ENCODE peak calls at places on chromosomes 4 and X, in four cellular contexts. W, Q, N and X are unnamed samples.

GRCh38 chrX:114906978-114907510 is 110.4 kb downstream of the IL13RA2 start:
- DNase-seq in W (peak), Q (no peak), N (peak), X (no peak)

GRCh38 chrX:21975827-21976226 is 35.3 kb downstream of the SMS start:
- DNase-seq in W (no peak), Q (no peak), N (no peak), X (no peak)

GRCh38 chr4:165328708-165329107 is 1.2 kb downstream of the MSMO1 start:
- DNase-seq in W (peak), Q (no peak), N (no peak), X (no peak)

GRCh38 chrX:40173662-40174593 is 76.2 kb upstream of the BCOR start:
- DNase-seq in W (peak), Q (no peak), N (no peak), X (no peak)

GRCh38 chr4:7651461-7651921 is 216.8 kb upstream of the PSAPL1 start:
- DNase-seq in W (no peak), Q (no peak), N (no peak), X (no peak)

GRCh38 chr4:153222162-153222789 is 18.0 kb downstream of the TRIM2 start:
- DNase-seq in W (no peak), Q (no peak), N (no peak), X (no peak)

GRCh38 chr4:185237185-185237584 is 27.8 kb downstream of the SNX25 start:
- DNase-seq in W (no peak), Q (no peak), N (no peak), X (no peak)

GRCh38 chrX:148354906-148355305 is 145.5 kb upstream of the AFF2 start:
- DNase-seq in W (no peak), Q (no peak), N (no peak), X (no peak)

GRCh38 chrX:135572436-135572835 is 52.0 kb downstream of the INTS6L start:
- DNase-seq in W (no peak), Q (no peak), N (no peak), X (no peak)

GRCh38 chrX:5236096-5236495 is 992.6 kb downstream of the NLGN4X start:
- DNase-seq in W (no peak), Q (no peak), N (no peak), X (no peak)

GRCh38 chr4:72666910-72667309 is 97.9 kb upstream of the ADAMTS3 start:
- DNase-seq in W (no peak), Q (no peak), N (no peak), X (no peak)

GRCh38 chr4:118280501-118281218 is 72.1 kb downstream of the PRSS12 start:
- DNase-seq in W (peak), Q (peak), N (no peak), X (peak)

GRCh38 chr4:40722576-40723161 is 27.1 kb upstream of the NSUN7 start:
- DNase-seq in W (no peak), Q (no peak), N (no peak), X (peak)

GRCh38 chr4:52755409-52755808 is 4.2 kb upstream of the ERVMER34-1 start:
- DNase-seq in W (no peak), Q (no peak), N (no peak), X (no peak)
- TF ChIP-seq KDM1A in W (no peak), Q (no peak), N (no peak), X (no peak)

GRCh38 chrX:627995-628394 is 2.6 kb upstream of the SHOX start:
- DNase-seq in W (no peak), Q (no peak), N (no peak), X (no peak)

GRCh38 chrX:629230-630006 is 1.2 kb upstream of the SHOX start:
- DNase-seq in W (no peak), Q (no peak), N (no peak), X (no peak)

GRCh38 chrX:625137-625691 is 5.4 kb upstream of the SHOX start:
- DNase-seq in W (no peak), Q (no peak), N (no peak), X (no peak)

GRCh38 chrX:627510-627964 is 3.1 kb upstream of the SHOX start:
- DNase-seq in W (no peak), Q (no peak), N (no peak), X (no peak)

GRCh38 chrX:626745-627509 is 3.7 kb upstream of the SHOX start:
- DNase-seq in W (no peak), Q (no peak), N (no peak), X (no peak)
- TF ChIP-seq GABPA in W (no peak), Q (no peak), N (no peak), X (no peak)

DNA sequence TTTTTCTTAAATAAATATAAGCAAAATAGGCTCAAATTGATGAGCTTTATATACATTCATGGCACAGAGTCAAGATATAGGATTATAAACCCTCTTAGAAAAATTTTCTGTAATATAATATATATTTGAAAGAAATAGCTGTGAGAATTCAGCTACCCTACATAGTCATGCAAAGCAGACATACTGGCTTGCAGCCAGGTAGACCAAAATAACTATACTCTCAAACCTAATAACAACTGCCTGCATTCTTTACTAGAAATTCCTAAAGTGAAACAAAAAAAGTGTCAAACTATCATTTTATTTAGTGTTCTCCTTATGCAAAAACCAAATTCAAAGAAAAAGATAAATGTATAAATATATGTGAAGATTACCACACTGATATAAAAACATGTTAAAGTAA is 1390.2 kb downstream of the C4orf33 start:
- DNase-seq in W (no peak), Q (no peak), N (no peak), X (no peak)
- TF ChIP-seq KDM1A in W (no peak), Q (no peak), N (no peak), X (no peak)

GRCh38 chr4:5395781-5396180 is 312.6 kb downstream of the EVC2 start:
- DNase-seq in W (no peak), Q (no peak), N (no peak), X (no peak)

GRCh38 chr4:5398056-5398455 is 310.3 kb downstream of the EVC2 start:
- DNase-seq in W (no peak), Q (no peak), N (no peak), X (no peak)

GRCh38 chr4:5404073-5404472 is 304.3 kb downstream of the EVC2 start:
- DNase-seq in W (no peak), Q (no peak), N (no peak), X (no peak)

DNA sequence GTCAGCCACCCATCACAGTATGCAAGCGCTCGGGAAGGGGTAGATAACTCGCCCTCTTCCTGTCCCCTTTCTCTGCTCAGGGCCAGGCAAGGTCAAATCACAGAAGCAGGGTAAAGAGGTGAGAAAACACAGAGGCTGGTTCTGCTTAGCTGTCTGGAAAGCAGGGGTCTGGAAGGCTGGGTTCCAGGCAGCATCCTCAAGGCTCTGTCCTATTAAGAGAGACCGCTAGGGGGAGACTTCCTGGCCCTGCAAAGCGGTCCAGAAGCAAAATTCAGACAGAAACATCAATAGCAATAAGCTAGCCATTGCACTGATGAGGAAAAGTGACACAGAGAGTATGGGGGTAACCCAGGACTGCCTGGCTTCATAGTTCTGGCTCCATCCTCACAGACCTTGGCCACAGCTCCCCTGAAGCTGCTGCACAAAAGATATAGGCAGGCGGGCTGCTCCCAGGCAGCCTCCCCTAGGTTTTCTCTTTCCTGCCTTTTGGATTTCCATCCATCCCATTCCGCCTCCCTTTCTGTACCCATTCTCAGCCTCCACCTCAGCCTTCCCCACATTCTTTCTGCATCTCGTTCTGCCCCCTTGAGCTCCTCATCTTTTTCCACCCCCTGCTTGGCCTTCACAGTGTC is 308.5 kb downstream of the EVC2 start:
- DNase-seq in W (peak), Q (peak), N (no peak), X (no peak)
- TF ChIP-seq GABPA in W (no peak), Q (no peak), N (no peak), X (no peak)

GRCh38 chr4:26410385-26411293 is 79.6 kb downstream of the CCKAR start:
- DNase-seq in W (peak), Q (peak), N (no peak), X (peak)
- TF ChIP-seq KDM1A in W (no peak), Q (no peak), N (no peak), X (no peak)

GRCh38 chrX:3177851-3178250 is 136.6 kb downstream of the ARSF start:
- DNase-seq in W (peak), Q (no peak), N (no peak), X (no peak)

GRCh38 chrX:3181846-3182245 is 140.6 kb downstream of the ARSF start:
- DNase-seq in W (no peak), Q (no peak), N (no peak), X (no peak)

GRCh38 chrX:3178329-3178728 is 137.1 kb downstream of the ARSF start:
- DNase-seq in W (no peak), Q (no peak), N (no peak), X (no peak)

GRCh38 chrX:3175659-3176438 is 134.6 kb downstream of the ARSF start:
- DNase-seq in W (no peak), Q (no peak), N (no peak), X (no peak)

GRCh38 chrX:3176439-3176820 is 135.2 kb downstream of the ARSF start:
- DNase-seq in W (no peak), Q (no peak), N (no peak), X (no peak)
- TF ChIP-seq GABPA in W (no peak), Q (no peak), N (no peak), X (no peak)